ENCODE peak calls at places on chromosomes 12 and 14, in ten cellular contexts. One of them, this sample, is unnamed. For H3K4me1, the result is how much of the 10 kb centered on the place peaks cover.

GRCh38 chr12:94287245-94287628 is 138.9 kb downstream of the PLXNC1 start:
- DNase-seq in gastrocnemius medialis: no peak
- DNase-seq in upper lobe of right lung: no peak
- DNase-seq in OCI-LY7: no peak
- DNase-seq in CD4-positive, CD25-positive, alpha-beta regulatory T cell: no peak
- DNase-seq in pancreas: no peak
- DNase-seq in CD8-positive, alpha-beta T cell: no peak
- DNase-seq in endodermal cell: peak
- DNase-seq in CD8-positive, alpha-beta memory T cell: no peak
- DNase-seq in psoas muscle: no peak
- DNase-seq in this sample: no peak

GRCh38 chr12:78938341-78939084 is 73.9 kb downstream of the SYT1 start:
- DNase-seq in gastrocnemius medialis: no peak
- DNase-seq in upper lobe of right lung: no peak
- DNase-seq in OCI-LY7: no peak
- DNase-seq in CD4-positive, CD25-positive, alpha-beta regulatory T cell: no peak
- DNase-seq in pancreas: no peak
- DNase-seq in CD8-positive, alpha-beta T cell: no peak
- DNase-seq in endodermal cell: no peak
- DNase-seq in CD8-positive, alpha-beta memory T cell: no peak
- DNase-seq in psoas muscle: no peak
- DNase-seq in this sample: no peak

GRCh38 chr12:46958599-46959290 is 120.7 kb upstream of the PCED1B start:
- DNase-seq in gastrocnemius medialis: no peak
- DNase-seq in upper lobe of right lung: no peak
- DNase-seq in OCI-LY7: no peak
- DNase-seq in CD4-positive, CD25-positive, alpha-beta regulatory T cell: no peak
- DNase-seq in pancreas: no peak
- DNase-seq in CD8-positive, alpha-beta T cell: no peak
- DNase-seq in endodermal cell: no peak
- DNase-seq in CD8-positive, alpha-beta memory T cell: no peak
- DNase-seq in psoas muscle: no peak
- DNase-seq in this sample: no peak

GRCh38 chr12:31322651-31323248 is 3.2 kb downstream of the SINHCAF start:
- DNase-seq in gastrocnemius medialis: no peak
- DNase-seq in upper lobe of right lung: no peak
- DNase-seq in OCI-LY7: no peak
- DNase-seq in CD4-positive, CD25-positive, alpha-beta regulatory T cell: no peak
- DNase-seq in pancreas: no peak
- DNase-seq in CD8-positive, alpha-beta T cell: no peak
- DNase-seq in endodermal cell: peak
- DNase-seq in CD8-positive, alpha-beta memory T cell: no peak
- DNase-seq in psoas muscle: no peak
- DNase-seq in this sample: no peak

GRCh38 chr12:46507766-46508165 is 135.2 kb upstream of the SLC38A2 start:
- DNase-seq in gastrocnemius medialis: no peak
- DNase-seq in upper lobe of right lung: no peak
- DNase-seq in OCI-LY7: no peak
- DNase-seq in CD4-positive, CD25-positive, alpha-beta regulatory T cell: no peak
- DNase-seq in pancreas: no peak
- DNase-seq in CD8-positive, alpha-beta T cell: no peak
- DNase-seq in endodermal cell: no peak
- DNase-seq in CD8-positive, alpha-beta memory T cell: no peak
- DNase-seq in psoas muscle: no peak
- DNase-seq in this sample: no peak

GRCh38 chr14:52922656-52923055 is 28.2 kb downstream of the FERMT2 start:
- DNase-seq in gastrocnemius medialis: no peak
- DNase-seq in upper lobe of right lung: no peak
- DNase-seq in OCI-LY7: no peak
- DNase-seq in CD4-positive, CD25-positive, alpha-beta regulatory T cell: no peak
- DNase-seq in pancreas: no peak
- DNase-seq in CD8-positive, alpha-beta T cell: no peak
- DNase-seq in endodermal cell: no peak
- DNase-seq in CD8-positive, alpha-beta memory T cell: no peak
- DNase-seq in psoas muscle: no peak
- DNase-seq in this sample: no peak

GRCh38 chr14:103334644-103335603 is 887 bp downstream of the EIF5 start:
- DNase-seq in gastrocnemius medialis: peak
- DNase-seq in upper lobe of right lung: peak
- DNase-seq in OCI-LY7: peak
- DNase-seq in CD4-positive, CD25-positive, alpha-beta regulatory T cell: peak
- DNase-seq in pancreas: peak
- DNase-seq in CD8-positive, alpha-beta T cell: peak
- DNase-seq in endodermal cell: peak
- DNase-seq in CD8-positive, alpha-beta memory T cell: peak
- DNase-seq in psoas muscle: peak
- DNase-seq in this sample: peak

GRCh38 chr12:132606466-132606865 is 3.9 kb downstream of the LRCOL1 start:
- DNase-seq in gastrocnemius medialis: no peak
- DNase-seq in upper lobe of right lung: no peak
- DNase-seq in OCI-LY7: no peak
- DNase-seq in CD4-positive, CD25-positive, alpha-beta regulatory T cell: no peak
- DNase-seq in pancreas: no peak
- DNase-seq in CD8-positive, alpha-beta T cell: no peak
- DNase-seq in endodermal cell: peak
- DNase-seq in CD8-positive, alpha-beta memory T cell: no peak
- DNase-seq in psoas muscle: no peak
- DNase-seq in this sample: no peak

GRCh38 chr14:104084251-104085002 is 1.1 kb upstream of the ASPG start:
- DNase-seq in gastrocnemius medialis: no peak
- DNase-seq in upper lobe of right lung: peak
- DNase-seq in OCI-LY7: no peak
- DNase-seq in CD4-positive, CD25-positive, alpha-beta regulatory T cell: no peak
- DNase-seq in pancreas: no peak
- DNase-seq in CD8-positive, alpha-beta T cell: peak
- DNase-seq in endodermal cell: no peak
- DNase-seq in CD8-positive, alpha-beta memory T cell: no peak
- DNase-seq in psoas muscle: no peak
- DNase-seq in this sample: no peak

GRCh38 chr12:50246159-50246865 is 37.0 kb downstream of the LIMA1 start:
- DNase-seq in gastrocnemius medialis: no peak
- DNase-seq in upper lobe of right lung: no peak
- DNase-seq in OCI-LY7: no peak
- DNase-seq in CD4-positive, CD25-positive, alpha-beta regulatory T cell: no peak
- DNase-seq in pancreas: no peak
- DNase-seq in CD8-positive, alpha-beta T cell: no peak
- DNase-seq in endodermal cell: no peak
- DNase-seq in CD8-positive, alpha-beta memory T cell: no peak
- DNase-seq in psoas muscle: no peak
- DNase-seq in this sample: no peak

GRCh38 chr14:30928462-30928861 is 54.1 kb downstream of the COCH start:
- DNase-seq in gastrocnemius medialis: no peak
- DNase-seq in upper lobe of right lung: no peak
- DNase-seq in OCI-LY7: no peak
- DNase-seq in CD4-positive, CD25-positive, alpha-beta regulatory T cell: no peak
- DNase-seq in pancreas: no peak
- DNase-seq in CD8-positive, alpha-beta T cell: no peak
- DNase-seq in endodermal cell: no peak
- DNase-seq in CD8-positive, alpha-beta memory T cell: no peak
- DNase-seq in psoas muscle: no peak
- DNase-seq in this sample: no peak

GRCh38 chr14:55297611-55298323 is 26.5 kb downstream of the FBXO34 start:
- DNase-seq in gastrocnemius medialis: no peak
- DNase-seq in upper lobe of right lung: no peak
- DNase-seq in OCI-LY7: peak
- DNase-seq in CD4-positive, CD25-positive, alpha-beta regulatory T cell: peak
- DNase-seq in pancreas: no peak
- DNase-seq in CD8-positive, alpha-beta T cell: no peak
- DNase-seq in endodermal cell: no peak
- DNase-seq in CD8-positive, alpha-beta memory T cell: no peak
- DNase-seq in psoas muscle: no peak
- DNase-seq in this sample: no peak

GRCh38 chr12:110600254-110600653 is 13.7 kb upstream of the TCTN1 start:
- DNase-seq in gastrocnemius medialis: no peak
- DNase-seq in upper lobe of right lung: no peak
- DNase-seq in OCI-LY7: peak
- DNase-seq in CD4-positive, CD25-positive, alpha-beta regulatory T cell: no peak
- DNase-seq in pancreas: no peak
- DNase-seq in CD8-positive, alpha-beta T cell: no peak
- DNase-seq in endodermal cell: no peak
- DNase-seq in CD8-positive, alpha-beta memory T cell: no peak
- DNase-seq in psoas muscle: no peak
- DNase-seq in this sample: no peak

GRCh38 chr14:69648480-69649414 is 37.4 kb downstream of the SUSD6 start:
- DNase-seq in gastrocnemius medialis: no peak
- DNase-seq in upper lobe of right lung: no peak
- DNase-seq in OCI-LY7: peak
- DNase-seq in CD4-positive, CD25-positive, alpha-beta regulatory T cell: no peak
- DNase-seq in pancreas: no peak
- DNase-seq in CD8-positive, alpha-beta T cell: no peak
- DNase-seq in endodermal cell: no peak
- DNase-seq in CD8-positive, alpha-beta memory T cell: no peak
- DNase-seq in psoas muscle: no peak
- DNase-seq in this sample: no peak

GRCh38 chr14:33061667-33062325 is 123.1 kb downstream of the NPAS3 start:
- DNase-seq in gastrocnemius medialis: no peak
- DNase-seq in upper lobe of right lung: no peak
- DNase-seq in OCI-LY7: peak
- DNase-seq in CD4-positive, CD25-positive, alpha-beta regulatory T cell: no peak
- DNase-seq in pancreas: no peak
- DNase-seq in CD8-positive, alpha-beta T cell: no peak
- DNase-seq in endodermal cell: peak
- DNase-seq in CD8-positive, alpha-beta memory T cell: no peak
- DNase-seq in psoas muscle: no peak
- DNase-seq in this sample: no peak

GRCh38 chr14:33056213-33056612 is 117.5 kb downstream of the NPAS3 start:
- DNase-seq in gastrocnemius medialis: no peak
- DNase-seq in upper lobe of right lung: no peak
- DNase-seq in OCI-LY7: no peak
- DNase-seq in CD4-positive, CD25-positive, alpha-beta regulatory T cell: no peak
- DNase-seq in pancreas: no peak
- DNase-seq in CD8-positive, alpha-beta T cell: no peak
- DNase-seq in endodermal cell: no peak
- DNase-seq in CD8-positive, alpha-beta memory T cell: no peak
- DNase-seq in psoas muscle: no peak
- DNase-seq in this sample: no peak

GRCh38 chr14:33062476-33062875 is 123.8 kb downstream of the NPAS3 start:
- DNase-seq in gastrocnemius medialis: no peak
- DNase-seq in upper lobe of right lung: no peak
- DNase-seq in OCI-LY7: no peak
- DNase-seq in CD4-positive, CD25-positive, alpha-beta regulatory T cell: no peak
- DNase-seq in pancreas: no peak
- DNase-seq in CD8-positive, alpha-beta T cell: no peak
- DNase-seq in endodermal cell: no peak
- DNase-seq in CD8-positive, alpha-beta memory T cell: no peak
- DNase-seq in psoas muscle: no peak
- DNase-seq in this sample: no peak

GRCh38 chr14:33052899-33053400 is 114.3 kb downstream of the NPAS3 start:
- DNase-seq in gastrocnemius medialis: no peak
- DNase-seq in upper lobe of right lung: no peak
- DNase-seq in OCI-LY7: no peak
- DNase-seq in CD4-positive, CD25-positive, alpha-beta regulatory T cell: no peak
- DNase-seq in pancreas: no peak
- DNase-seq in CD8-positive, alpha-beta T cell: no peak
- DNase-seq in endodermal cell: no peak
- DNase-seq in CD8-positive, alpha-beta memory T cell: no peak
- DNase-seq in psoas muscle: no peak
- DNase-seq in this sample: no peak

GRCh38 chr14:33057585-33057984 is 118.9 kb downstream of the NPAS3 start:
- DNase-seq in gastrocnemius medialis: no peak
- DNase-seq in upper lobe of right lung: no peak
- DNase-seq in OCI-LY7: no peak
- DNase-seq in CD4-positive, CD25-positive, alpha-beta regulatory T cell: no peak
- DNase-seq in pancreas: no peak
- DNase-seq in CD8-positive, alpha-beta T cell: no peak
- DNase-seq in endodermal cell: no peak
- DNase-seq in CD8-positive, alpha-beta memory T cell: no peak
- DNase-seq in psoas muscle: no peak
- DNase-seq in this sample: no peak
- H3K4me1 ChIP-seq in gastrocnemius medialis: under half
- H3K4me1 ChIP-seq in upper lobe of right lung: under half
- H3K4me1 ChIP-seq in OCI-LY7: under half
- H3K4me1 ChIP-seq in CD4-positive, CD25-positive, alpha-beta regulatory T cell: under half
- H3K4me1 ChIP-seq in pancreas: under half
- H3K4me1 ChIP-seq in CD8-positive, alpha-beta T cell: under half
- H3K4me1 ChIP-seq in endodermal cell: under half
- H3K4me1 ChIP-seq in CD8-positive, alpha-beta memory T cell: under half
- H3K4me1 ChIP-seq in psoas muscle: under half
- H3K4me1 ChIP-seq in this sample: under half

DNA sequence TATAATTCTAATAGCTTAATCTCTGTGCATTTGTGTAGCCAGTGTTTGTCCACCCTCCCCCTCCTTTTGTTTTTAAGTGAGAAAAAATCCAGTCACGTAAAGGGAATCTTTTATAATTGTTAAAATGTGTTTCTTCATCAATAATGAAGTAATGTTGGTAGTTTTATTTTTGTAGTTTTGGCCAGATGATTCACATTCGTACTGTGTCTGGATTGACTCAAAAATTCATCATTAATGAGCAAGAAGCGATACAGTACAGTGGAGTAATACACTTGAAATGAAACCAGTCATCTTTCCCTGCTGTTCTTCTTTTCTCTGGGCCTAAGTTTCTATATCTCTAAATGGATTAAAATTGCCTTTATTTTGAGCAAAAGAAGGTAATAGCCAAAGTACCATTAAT is 86.5 kb downstream of the SRGAP1 start:
- DNase-seq in gastrocnemius medialis: no peak
- DNase-seq in upper lobe of right lung: no peak
- DNase-seq in OCI-LY7: no peak
- DNase-seq in CD4-positive, CD25-positive, alpha-beta regulatory T cell: no peak
- DNase-seq in pancreas: no peak
- DNase-seq in CD8-positive, alpha-beta T cell: no peak
- DNase-seq in endodermal cell: no peak
- DNase-seq in CD8-positive, alpha-beta memory T cell: no peak
- DNase-seq in psoas muscle: no peak
- DNase-seq in this sample: no peak
- H3K27ac ChIP-seq in gastrocnemius medialis: no peak
- H3K27ac ChIP-seq in upper lobe of right lung: no peak
- H3K27ac ChIP-seq in OCI-LY7: no peak
- H3K27ac ChIP-seq in CD4-positive, CD25-positive, alpha-beta regulatory T cell: no peak
- H3K27ac ChIP-seq in pancreas: no peak
- H3K27ac ChIP-seq in CD8-positive, alpha-beta T cell: no peak
- H3K27ac ChIP-seq in endodermal cell: no peak
- H3K27ac ChIP-seq in CD8-positive, alpha-beta memory T cell: no peak
- H3K27ac ChIP-seq in psoas muscle: no peak
- H3K27ac ChIP-seq in this sample: no peak

GRCh38 chr14:71583246-71583645 is 349.0 kb upstream of the RGS6 start:
- DNase-seq in gastrocnemius medialis: no peak
- DNase-seq in upper lobe of right lung: no peak
- DNase-seq in OCI-LY7: no peak
- DNase-seq in CD4-positive, CD25-positive, alpha-beta regulatory T cell: no peak
- DNase-seq in pancreas: no peak
- DNase-seq in CD8-positive, alpha-beta T cell: no peak
- DNase-seq in endodermal cell: no peak
- DNase-seq in CD8-positive, alpha-beta memory T cell: no peak
- DNase-seq in psoas muscle: no peak
- DNase-seq in this sample: no peak
- H3K4me1 ChIP-seq in gastrocnemius medialis: under half
- H3K4me1 ChIP-seq in upper lobe of right lung: under half
- H3K4me1 ChIP-seq in OCI-LY7: under half
- H3K4me1 ChIP-seq in CD4-positive, CD25-positive, alpha-beta regulatory T cell: under half
- H3K4me1 ChIP-seq in pancreas: under half
- H3K4me1 ChIP-seq in CD8-positive, alpha-beta T cell: under half
- H3K4me1 ChIP-seq in endodermal cell: under half
- H3K4me1 ChIP-seq in CD8-positive, alpha-beta memory T cell: under half
- H3K4me1 ChIP-seq in psoas muscle: under half
- H3K4me1 ChIP-seq in this sample: under half

DNA sequence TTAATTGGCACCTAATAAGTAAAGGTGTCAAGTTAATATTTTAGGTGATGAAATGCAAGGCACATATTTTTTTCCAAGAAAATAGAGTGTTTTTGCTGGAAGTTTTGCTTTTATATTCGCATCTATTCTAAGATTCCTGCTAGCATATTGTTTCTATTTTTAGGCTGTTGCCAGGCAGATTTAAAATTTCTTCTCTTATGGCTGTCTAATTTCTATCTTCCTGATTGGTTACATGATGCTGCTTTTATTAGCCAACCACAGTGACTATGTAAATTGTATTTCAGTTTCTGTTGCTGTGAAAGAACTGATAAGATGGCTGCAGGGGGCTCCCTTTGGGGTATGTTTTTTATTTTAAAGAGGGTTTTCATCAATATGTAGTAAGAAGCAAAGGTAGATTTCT is 42.7 kb downstream of the ATF7IP start:
- DNase-seq in gastrocnemius medialis: no peak
- DNase-seq in upper lobe of right lung: no peak
- DNase-seq in OCI-LY7: no peak
- DNase-seq in CD4-positive, CD25-positive, alpha-beta regulatory T cell: no peak
- DNase-seq in pancreas: no peak
- DNase-seq in CD8-positive, alpha-beta T cell: no peak
- DNase-seq in endodermal cell: no peak
- DNase-seq in CD8-positive, alpha-beta memory T cell: no peak
- DNase-seq in psoas muscle: no peak
- DNase-seq in this sample: no peak
- H3K27ac ChIP-seq in gastrocnemius medialis: peak
- H3K27ac ChIP-seq in upper lobe of right lung: no peak
- H3K27ac ChIP-seq in OCI-LY7: no peak
- H3K27ac ChIP-seq in CD4-positive, CD25-positive, alpha-beta regulatory T cell: no peak
- H3K27ac ChIP-seq in pancreas: no peak
- H3K27ac ChIP-seq in CD8-positive, alpha-beta T cell: no peak
- H3K27ac ChIP-seq in endodermal cell: no peak
- H3K27ac ChIP-seq in CD8-positive, alpha-beta memory T cell: no peak
- H3K27ac ChIP-seq in psoas muscle: no peak
- H3K27ac ChIP-seq in this sample: peak